ENCODE peak calls at places on chromosomes 16 and 17, in eight cellular contexts. N is AG08395, Y is body of pancreas, L is BJ, W is NCI-H1417, P is cerebellum, J is left ventricle myocardium superior, R is GM18507. H is an unnamed sample.

GRCh38 chr17:13583996-13584700 is 17.6 kb downstream of the HS3ST3A1 start:
- DNase-seq in N (no peak), Y (no peak), L (no peak), W (no peak), P (no peak), J (no peak), R (no peak), H (no peak)

GRCh38 chr17:38579934-38580333 is 25.8 kb downstream of the SRCIN1 start:
- DNase-seq in N (peak; percentile 60), Y (peak; percentile 49), L (no peak), W (peak; percentile 38), P (peak; percentile 65), J (no peak), R (no peak), H (no peak)

GRCh38 chr17:3845361-3845753 is 689 bp downstream of the NCBP3 start:
- DNase-seq in N (peak; percentile 41), Y (peak; percentile 26), L (no peak), W (no peak), P (peak; percentile 31), J (no peak), R (peak; percentile 23), H (peak; percentile 25)

GRCh38 chr17:47884427-47884740 is 11.7 kb upstream of the SP2 start:
- DNase-seq in N (no peak), Y (no peak), L (no peak), W (no peak), P (no peak), J (no peak), R (no peak), H (no peak)

GRCh38 chr17:32523827-32524552 is 37.2 kb downstream of the CDK5R1 start:
- DNase-seq in N (no peak), Y (no peak), L (no peak), W (no peak), P (no peak), J (no peak), R (peak; percentile 54), H (no peak)

GRCh38 chr17:27996157-27997043 is 46.1 kb upstream of the NLK start:
- DNase-seq in N (no peak), Y (no peak), L (no peak), W (no peak), P (no peak), J (no peak), R (no peak), H (no peak)

GRCh38 chr17:50183439-50184001 is 17.7 kb downstream of the SGCA start:
- DNase-seq in N (no peak), Y (no peak), L (no peak), W (no peak), P (no peak), J (no peak), R (no peak), H (no peak)

GRCh38 chr17:16247589-16247984 is 30.6 kb downstream of the PIGL start:
- DNase-seq in N (no peak), Y (no peak), L (no peak), W (no peak), P (no peak), J (no peak), R (no peak), H (no peak)

GRCh38 chr16:66609139-66609510 is 4.6 kb downstream of the CMTM3 start:
- DNase-seq in N (no peak), Y (no peak), L (no peak), W (no peak), P (no peak), J (no peak), R (no peak), H (no peak)

GRCh38 chr16:75494184-75494583 is 1.1 kb downstream of the CHST6 start:
- DNase-seq in N (no peak), Y (no peak), L (no peak), W (no peak), P (no peak), J (no peak), R (no peak), H (no peak)

GRCh38 chr16:86924537-86924936 is 346.2 kb downstream of the FOXL1 start:
- DNase-seq in N (peak; percentile 40), Y (no peak), L (no peak), W (no peak), P (no peak), J (no peak), R (no peak), H (no peak)

GRCh38 chr16:2194852-2195315 is 1.5 kb downstream of the CASKIN1 start:
- DNase-seq in N (peak; percentile 31), Y (peak; percentile 78), L (no peak), W (peak; percentile 74), P (peak; percentile 82), J (no peak), R (peak; percentile 39), H (no peak)

GRCh38 chr17:60832206-60832605 is 154.6 kb downstream of the BCAS3 start:
- DNase-seq in N (peak; percentile 2), Y (no peak), L (no peak), W (no peak), P (no peak), J (no peak), R (no peak), H (no peak)

GRCh38 chr16:22948603-22949368 is 134.8 kb downstream of the HS3ST2 start:
- DNase-seq in N (peak; percentile 68), Y (peak; percentile 82), L (no peak), W (peak; percentile 42), P (peak; percentile 69), J (peak; percentile 51), R (peak; percentile 40), H (peak; percentile 26)

GRCh38 chr17:66200685-66201092 is 8.8 kb upstream of the CEP112 start:
- DNase-seq in N (peak; percentile 58), Y (peak; percentile 74), L (no peak), W (peak; percentile 67), P (no peak), J (no peak), R (no peak), H (no peak)

GRCh38 chr17:49964539-49965521 is 4.2 kb upstream of the DLX4 start:
- DNase-seq in N (no peak), Y (no peak), L (no peak), W (no peak), P (no peak), J (no peak), R (no peak), H (no peak)

GRCh38 chr17:57603978-57604377 is 141.1 kb downstream of the CCDC182 start:
- DNase-seq in N (no peak), Y (peak; percentile 47), L (no peak), W (peak; percentile 22), P (no peak), J (no peak), R (no peak), H (peak; percentile 42)

GRCh38 chr17:74870512-74870911 is 2.3 kb downstream of the FDXR start:
- DNase-seq in N (peak; percentile 68), Y (no peak), L (no peak), W (no peak), P (no peak), J (no peak), R (no peak), H (no peak)

GRCh38 chr17:11874756-11875155 is 122.5 kb downstream of the ZNF18 start:
- DNase-seq in N (no peak), Y (no peak), L (no peak), W (no peak), P (no peak), J (no peak), R (no peak), H (no peak)

GRCh38 chr17:2814499-2815341 is 18.5 kb downstream of the RAP1GAP2 start:
- DNase-seq in N (no peak), Y (no peak), L (no peak), W (no peak), P (no peak), J (peak; percentile 43), R (peak; percentile 60), H (peak; percentile 67)

GRCh38 chr17:9432867-9433495 is 142.6 kb downstream of the STX8 start:
- DNase-seq in N (peak; percentile 53), Y (no peak), L (peak; percentile 11), W (no peak), P (no peak), J (no peak), R (no peak), H (no peak)

GRCh38 chr16:26475579-26475978 is 591.1 kb upstream of the C16orf82 start:
- DNase-seq in N (no peak), Y (no peak), L (no peak), W (no peak), P (no peak), J (no peak), R (no peak), H (no peak)

GRCh38 chr16:11109551-11109950 is 146.5 kb downstream of the SOCS1 start:
- DNase-seq in N (no peak), Y (no peak), L (no peak), W (no peak), P (no peak), J (no peak), R (no peak), H (no peak)

GRCh38 chr17:40903129-40903847 is 18.2 kb upstream of the KRT20 start:
- DNase-seq in N (peak; percentile 30), Y (no peak), L (peak; percentile 53), W (peak; percentile 26), P (no peak), J (no peak), R (peak; percentile 38), H (no peak)

GRCh38 chr17:35846055-35846809 is 22.5 kb downstream of the HEATR9 start:
- DNase-seq in N (peak; percentile 52), Y (no peak), L (peak; percentile 37), W (no peak), P (no peak), J (no peak), R (no peak), H (no peak)

GRCh38 chr17:59846391-59847165 is 46.2 kb downstream of the TUBD1 start:
- DNase-seq in N (peak; percentile 49), Y (peak; percentile 50), L (no peak), W (no peak), P (no peak), J (peak; percentile 57), R (no peak), H (peak; percentile 33)

GRCh38 chr16:70686376-70687171 is 721 bp upstream of the MTSS2 start:
- DNase-seq in N (no peak), Y (no peak), L (no peak), W (no peak), P (no peak), J (no peak), R (no peak), H (no peak)

GRCh38 chr17:76524598-76525512 is 12.7 kb downstream of the CYGB start:
- DNase-seq in N (no peak), Y (peak; percentile 85), L (no peak), W (no peak), P (no peak), J (peak; percentile 86), R (no peak), H (no peak)

GRCh38 chr17:71085238-71086033 is 916.1 kb downstream of the KCNJ2 start:
- DNase-seq in N (peak; percentile 9), Y (peak; percentile 45), L (no peak), W (peak; percentile 21), P (no peak), J (no peak), R (no peak), H (no peak)